ENCODE peak calls at places on chromosomes 16 and 17, in nine cellular contexts. One of them, this sample, is unnamed.

GRCh38 chr16:89472711-89473075 is 17.7 kb downstream of the ANKRD11 start:
- DNase-seq in breast epithelium: no peak
- DNase-seq in GM20000: no peak
- DNase-seq in transverse colon: no peak
- DNase-seq in Calu3: no peak
- DNase-seq in HCT116: no peak
- DNase-seq in B cell: no peak
- DNase-seq in IMR-90: no peak
- DNase-seq in heart left ventricle: no peak
- DNase-seq in this sample: no peak

GRCh38 chr16:68700120-68700519 is 37.0 kb upstream of the CDH1 start:
- DNase-seq in breast epithelium: no peak
- DNase-seq in GM20000: no peak
- DNase-seq in transverse colon: no peak
- DNase-seq in Calu3: no peak
- DNase-seq in HCT116: no peak
- DNase-seq in B cell: no peak
- DNase-seq in IMR-90: peak
- DNase-seq in heart left ventricle: no peak
- DNase-seq in this sample: no peak

GRCh38 chr16:77965346-77965745 is 57.0 kb upstream of the CLEC3A start:
- DNase-seq in breast epithelium: no peak
- DNase-seq in GM20000: no peak
- DNase-seq in transverse colon: no peak
- DNase-seq in Calu3: no peak
- DNase-seq in HCT116: no peak
- DNase-seq in B cell: no peak
- DNase-seq in IMR-90: no peak
- DNase-seq in heart left ventricle: no peak
- DNase-seq in this sample: no peak

GRCh38 chr16:89298826-89299225 is 81.3 kb downstream of the ZNF778 start:
- DNase-seq in breast epithelium: no peak
- DNase-seq in GM20000: no peak
- DNase-seq in transverse colon: no peak
- DNase-seq in Calu3: no peak
- DNase-seq in HCT116: no peak
- DNase-seq in B cell: no peak
- DNase-seq in IMR-90: no peak
- DNase-seq in heart left ventricle: no peak
- DNase-seq in this sample: no peak

GRCh38 chr16:1810106-1810505 is 16.5 kb downstream of the HAGH start:
- DNase-seq in breast epithelium: no peak
- DNase-seq in GM20000: no peak
- DNase-seq in transverse colon: no peak
- DNase-seq in Calu3: no peak
- DNase-seq in HCT116: no peak
- DNase-seq in B cell: no peak
- DNase-seq in IMR-90: no peak
- DNase-seq in heart left ventricle: no peak
- DNase-seq in this sample: no peak

GRCh38 chr17:41959336-41960095 is 7.1 kb upstream of the CNP start:
- DNase-seq in breast epithelium: no peak
- DNase-seq in GM20000: peak
- DNase-seq in transverse colon: no peak
- DNase-seq in Calu3: peak
- DNase-seq in HCT116: peak
- DNase-seq in B cell: no peak
- DNase-seq in IMR-90: peak
- DNase-seq in heart left ventricle: no peak
- DNase-seq in this sample: no peak

GRCh38 chr17:1162116-1162855 is 17.5 kb downstream of the ABR start:
- DNase-seq in breast epithelium: no peak
- DNase-seq in GM20000: no peak
- DNase-seq in transverse colon: no peak
- DNase-seq in Calu3: no peak
- DNase-seq in HCT116: no peak
- DNase-seq in B cell: no peak
- DNase-seq in IMR-90: no peak
- DNase-seq in heart left ventricle: no peak
- DNase-seq in this sample: no peak

GRCh38 chr17:74531231-74531761 is at the start of gene CD300LB:
- DNase-seq in breast epithelium: peak
- DNase-seq in GM20000: no peak
- DNase-seq in transverse colon: no peak
- DNase-seq in Calu3: no peak
- DNase-seq in HCT116: no peak
- DNase-seq in B cell: no peak
- DNase-seq in IMR-90: no peak
- DNase-seq in heart left ventricle: peak
- DNase-seq in this sample: no peak

GRCh38 chr17:78774456-78774855 is 7.6 kb downstream of the CYTH1 start:
- DNase-seq in breast epithelium: no peak
- DNase-seq in GM20000: no peak
- DNase-seq in transverse colon: no peak
- DNase-seq in Calu3: no peak
- DNase-seq in HCT116: no peak
- DNase-seq in B cell: no peak
- DNase-seq in IMR-90: no peak
- DNase-seq in heart left ventricle: no peak
- DNase-seq in this sample: no peak

GRCh38 chr16:67731071-67731810 is 12.1 kb upstream of the GFOD2 start:
- DNase-seq in breast epithelium: no peak
- DNase-seq in GM20000: no peak
- DNase-seq in transverse colon: no peak
- DNase-seq in Calu3: no peak
- DNase-seq in HCT116: no peak
- DNase-seq in B cell: no peak
- DNase-seq in IMR-90: no peak
- DNase-seq in heart left ventricle: no peak
- DNase-seq in this sample: no peak

GRCh38 chr17:48038687-48039086 is 1.1 kb upstream of the COPZ2 start:
- DNase-seq in breast epithelium: no peak
- DNase-seq in GM20000: no peak
- DNase-seq in transverse colon: no peak
- DNase-seq in Calu3: no peak
- DNase-seq in HCT116: no peak
- DNase-seq in B cell: no peak
- DNase-seq in IMR-90: no peak
- DNase-seq in heart left ventricle: no peak
- DNase-seq in this sample: no peak

GRCh38 chr17:48036693-48037035 is 933 bp downstream of the COPZ2 start:
- DNase-seq in breast epithelium: no peak
- DNase-seq in GM20000: no peak
- DNase-seq in transverse colon: no peak
- DNase-seq in Calu3: no peak
- DNase-seq in HCT116: no peak
- DNase-seq in B cell: no peak
- DNase-seq in IMR-90: no peak
- DNase-seq in heart left ventricle: no peak
- DNase-seq in this sample: no peak

GRCh38 chr17:48037924-48038323 is 327 bp upstream of the COPZ2 start:
- DNase-seq in breast epithelium: no peak
- DNase-seq in GM20000: peak
- DNase-seq in transverse colon: no peak
- DNase-seq in Calu3: no peak
- DNase-seq in HCT116: no peak
- DNase-seq in B cell: no peak
- DNase-seq in IMR-90: no peak
- DNase-seq in heart left ventricle: no peak
- DNase-seq in this sample: no peak

GRCh38 chr17:48031966-48032365 is 5.6 kb downstream of the COPZ2 start:
- DNase-seq in breast epithelium: no peak
- DNase-seq in GM20000: no peak
- DNase-seq in transverse colon: no peak
- DNase-seq in Calu3: no peak
- DNase-seq in HCT116: no peak
- DNase-seq in B cell: no peak
- DNase-seq in IMR-90: no peak
- DNase-seq in heart left ventricle: no peak
- DNase-seq in this sample: no peak

DNA sequence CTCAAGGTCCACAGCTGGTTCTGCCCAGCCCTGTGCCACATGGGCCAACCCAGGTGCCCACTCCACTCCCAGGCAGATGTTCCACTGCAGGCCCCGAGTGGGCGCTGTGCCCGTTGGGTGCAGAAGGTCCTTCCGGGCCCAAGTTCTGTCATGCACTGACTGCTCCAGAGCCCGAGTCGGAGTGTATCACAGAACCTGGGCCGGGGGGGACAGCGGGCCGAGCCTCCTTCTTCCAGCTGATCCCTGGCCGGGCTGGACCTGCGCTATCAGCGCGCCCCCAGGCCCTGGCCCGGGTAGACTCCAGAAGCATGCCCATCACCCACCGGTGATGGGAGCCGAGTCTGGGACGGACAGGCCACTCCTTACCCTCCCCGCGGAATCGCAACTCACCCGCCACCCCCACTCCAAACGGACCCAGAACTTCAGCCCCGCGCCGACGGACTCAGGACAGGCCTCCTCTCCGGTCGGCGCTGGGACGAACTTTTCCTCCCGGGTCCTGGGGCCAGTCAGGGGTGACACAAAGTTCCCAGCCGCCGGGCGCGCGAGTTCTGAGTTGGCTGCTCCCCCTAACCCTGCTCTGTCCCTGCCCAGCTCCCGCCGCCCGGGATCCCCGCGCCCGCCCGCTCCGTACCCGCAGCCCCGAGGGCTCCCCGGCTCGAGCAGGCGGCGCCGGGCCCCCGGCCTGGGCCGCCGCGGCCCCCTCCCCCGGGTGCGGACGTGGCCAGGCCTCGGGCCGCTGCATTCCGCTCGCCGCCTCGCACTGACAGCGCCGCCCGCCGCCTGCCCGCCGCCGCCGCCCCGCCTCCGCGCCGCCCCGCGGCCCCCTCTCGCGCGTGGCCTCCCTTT is at the start of gene COPZ2:
- DNase-seq in breast epithelium: peak
- DNase-seq in GM20000: peak
- DNase-seq in transverse colon: peak
- DNase-seq in Calu3: peak
- DNase-seq in HCT116: no peak
- DNase-seq in B cell: peak
- DNase-seq in IMR-90: peak
- DNase-seq in heart left ventricle: peak
- DNase-seq in this sample: no peak
- TF ChIP-seq CTCF in breast epithelium: no peak
- TF ChIP-seq CTCF in GM20000: peak
- TF ChIP-seq CTCF in transverse colon: peak
- TF ChIP-seq CTCF in Calu3: peak
- TF ChIP-seq CTCF in HCT116: no peak
- TF ChIP-seq CTCF in B cell: peak
- TF ChIP-seq CTCF in IMR-90: peak
- TF ChIP-seq CTCF in heart left ventricle: peak
- TF ChIP-seq CTCF in this sample: peak

GRCh38 chr16:12412252-12412651 is 391.4 kb downstream of the CPPED1 start:
- DNase-seq in breast epithelium: no peak
- DNase-seq in GM20000: no peak
- DNase-seq in transverse colon: no peak
- DNase-seq in Calu3: no peak
- DNase-seq in HCT116: no peak
- DNase-seq in B cell: no peak
- DNase-seq in IMR-90: no peak
- DNase-seq in heart left ventricle: no peak
- DNase-seq in this sample: no peak

GRCh38 chr16:12411521-12411920 is 392.2 kb downstream of the CPPED1 start:
- DNase-seq in breast epithelium: no peak
- DNase-seq in GM20000: no peak
- DNase-seq in transverse colon: no peak
- DNase-seq in Calu3: no peak
- DNase-seq in HCT116: no peak
- DNase-seq in B cell: no peak
- DNase-seq in IMR-90: no peak
- DNase-seq in heart left ventricle: no peak
- DNase-seq in this sample: no peak

GRCh38 chr16:12413393-12413792 is 390.3 kb downstream of the CPPED1 start:
- DNase-seq in breast epithelium: no peak
- DNase-seq in GM20000: no peak
- DNase-seq in transverse colon: no peak
- DNase-seq in Calu3: no peak
- DNase-seq in HCT116: no peak
- DNase-seq in B cell: no peak
- DNase-seq in IMR-90: no peak
- DNase-seq in heart left ventricle: no peak
- DNase-seq in this sample: no peak

GRCh38 chr16:12410842-12411490 is 392.7 kb downstream of the CPPED1 start:
- DNase-seq in breast epithelium: no peak
- DNase-seq in GM20000: no peak
- DNase-seq in transverse colon: no peak
- DNase-seq in Calu3: no peak
- DNase-seq in HCT116: no peak
- DNase-seq in B cell: no peak
- DNase-seq in IMR-90: no peak
- DNase-seq in heart left ventricle: no peak
- DNase-seq in this sample: no peak

GRCh38 chr16:12412890-12413289 is 390.8 kb downstream of the CPPED1 start:
- DNase-seq in breast epithelium: no peak
- DNase-seq in GM20000: no peak
- DNase-seq in transverse colon: no peak
- DNase-seq in Calu3: no peak
- DNase-seq in HCT116: no peak
- DNase-seq in B cell: no peak
- DNase-seq in IMR-90: no peak
- DNase-seq in heart left ventricle: no peak
- DNase-seq in this sample: no peak
- TF ChIP-seq CTCF in breast epithelium: no peak
- TF ChIP-seq CTCF in GM20000: no peak
- TF ChIP-seq CTCF in transverse colon: no peak
- TF ChIP-seq CTCF in Calu3: no peak
- TF ChIP-seq CTCF in HCT116: no peak
- TF ChIP-seq CTCF in B cell: no peak
- TF ChIP-seq CTCF in IMR-90: no peak
- TF ChIP-seq CTCF in heart left ventricle: no peak
- TF ChIP-seq CTCF in this sample: no peak

GRCh38 chr16:72083778-72084404 is 9.5 kb downstream of the TXNL4B start:
- DNase-seq in breast epithelium: no peak
- DNase-seq in GM20000: no peak
- DNase-seq in transverse colon: no peak
- DNase-seq in Calu3: no peak
- DNase-seq in HCT116: no peak
- DNase-seq in B cell: no peak
- DNase-seq in IMR-90: no peak
- DNase-seq in heart left ventricle: no peak
- DNase-seq in this sample: no peak
- TF ChIP-seq CTCF in breast epithelium: no peak
- TF ChIP-seq CTCF in GM20000: no peak
- TF ChIP-seq CTCF in transverse colon: no peak
- TF ChIP-seq CTCF in Calu3: no peak
- TF ChIP-seq CTCF in HCT116: no peak
- TF ChIP-seq CTCF in B cell: no peak
- TF ChIP-seq CTCF in IMR-90: no peak
- TF ChIP-seq CTCF in heart left ventricle: no peak
- TF ChIP-seq CTCF in this sample: no peak

DNA sequence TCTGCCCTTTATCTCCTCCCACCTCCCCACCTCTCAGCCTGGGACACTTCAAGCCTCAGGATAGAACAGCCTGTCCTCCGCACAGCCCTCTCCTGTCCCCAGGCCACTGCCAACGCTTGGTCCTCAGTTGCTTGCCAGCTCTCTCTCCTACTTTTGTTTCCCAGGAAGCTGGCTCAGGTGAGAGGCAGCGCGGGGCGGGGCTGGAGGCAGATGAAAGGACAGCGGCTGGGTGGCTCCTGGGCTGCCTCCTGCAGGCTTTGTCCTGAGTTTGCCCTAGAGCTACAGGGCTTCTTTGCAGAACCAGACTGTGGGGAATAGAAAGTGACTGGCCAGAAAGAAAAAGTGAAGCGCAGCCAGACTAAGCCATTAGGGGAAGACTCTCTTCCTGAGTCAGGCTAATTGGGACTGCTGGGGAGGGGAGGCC is 48.2 kb upstream of the CDC42EP4 start:
- DNase-seq in breast epithelium: peak
- DNase-seq in GM20000: no peak
- DNase-seq in transverse colon: peak
- DNase-seq in Calu3: peak
- DNase-seq in HCT116: peak
- DNase-seq in B cell: no peak
- DNase-seq in IMR-90: no peak
- DNase-seq in heart left ventricle: no peak
- DNase-seq in this sample: no peak
- TF ChIP-seq CTCF in breast epithelium: no peak
- TF ChIP-seq CTCF in GM20000: no peak
- TF ChIP-seq CTCF in transverse colon: peak
- TF ChIP-seq CTCF in Calu3: no peak
- TF ChIP-seq CTCF in HCT116: peak
- TF ChIP-seq CTCF in B cell: no peak
- TF ChIP-seq CTCF in IMR-90: no peak
- TF ChIP-seq CTCF in heart left ventricle: no peak
- TF ChIP-seq CTCF in this sample: no peak